ENCODE peak calls at places on chromosomes 5 and 9, in ten cellular contexts. A is NCI-H1105; T is spleen; D is HTR-8/SVneo; W is NCI-H526; P is activated CD8-positive, alpha-beta memory T cell treated with anti-CD3 and anti-CD28 coated beads, Interleukin-2, amount 50 U/mL, for 4 hours; F is cerebellar cortex; K is frontal cortex; R is H9; M is IMR-90. E is an unnamed sample.

GRCh38 chr9:113596616-113597320 is 133.2 kb downstream of the RGS3 start:
- DNase-seq in A (no peak), T (peak), D (no peak), W (no peak), P (no peak), F (no peak), K (no peak), R (no peak), M (no peak), E (no peak)

GRCh38 chr5:157745041-157745456 is 1.5 kb downstream of the LSM11 start:
- DNase-seq in A (no peak), T (no peak), D (no peak), W (no peak), P (no peak), F (peak), K (no peak), R (no peak), M (no peak), E (no peak)

GRCh38 chr9:95305770-95306492 is 11.6 kb downstream of the FANCC start:
- DNase-seq in A (no peak), T (no peak), D (peak), W (peak), P (no peak), F (no peak), K (no peak), R (no peak), M (peak), E (no peak)

GRCh38 chr5:101687630-101688029 is 608.5 kb downstream of the SLCO4C1 start:
- DNase-seq in A (no peak), T (no peak), D (no peak), W (no peak), P (no peak), F (no peak), K (no peak), R (no peak), M (no peak), E (no peak)

GRCh38 chr5:122089614-122090013 is 11.6 kb upstream of the LOX start:
- DNase-seq in A (no peak), T (no peak), D (no peak), W (no peak), P (no peak), F (no peak), K (no peak), R (no peak), M (peak), E (no peak)

GRCh38 chr5:134993161-134993560 is 25.5 kb downstream of the CATSPER3 start:
- DNase-seq in A (no peak), T (no peak), D (no peak), W (no peak), P (no peak), F (no peak), K (no peak), R (no peak), M (no peak), E (no peak)

GRCh38 chr5:68215888-68216736 is 556 bp downstream of the PIK3R1 start:
- DNase-seq in A (peak), T (peak), D (peak), W (peak), P (peak), F (no peak), K (peak), R (peak), M (peak), E (peak)

GRCh38 chr5:73893813-73894212 is 267.8 kb downstream of the ARHGEF28 start:
- DNase-seq in A (no peak), T (no peak), D (no peak), W (no peak), P (no peak), F (no peak), K (no peak), R (no peak), M (no peak), E (no peak)

GRCh38 chr5:111748304-111748763 is 8.7 kb downstream of the NREP start:
- DNase-seq in A (no peak), T (no peak), D (peak), W (no peak), P (no peak), F (no peak), K (no peak), R (no peak), M (peak), E (no peak)

GRCh38 chr5:162119801-162120200 is 52.2 kb downstream of the GABRG2 start:
- DNase-seq in A (no peak), T (no peak), D (no peak), W (no peak), P (no peak), F (no peak), K (no peak), R (no peak), M (no peak), E (no peak)

GRCh38 chr5:58231041-58231440 is 228.8 kb downstream of the PLK2 start:
- DNase-seq in A (no peak), T (no peak), D (no peak), W (no peak), P (no peak), F (no peak), K (no peak), R (no peak), M (peak), E (no peak)

GRCh38 chr9:32384364-32385134 is at the start of gene ACO1:
- DNase-seq in A (peak), T (peak), D (peak), W (peak), P (peak), F (peak), K (peak), R (peak), M (peak), E (peak)

GRCh38 chr5:61228229-61228628 is 66.0 kb upstream of the SMIM15 start:
- DNase-seq in A (no peak), T (no peak), D (no peak), W (no peak), P (no peak), F (no peak), K (no peak), R (no peak), M (no peak), E (no peak)

GRCh38 chr5:112800901-112801300 is 60.2 kb upstream of the SRP19 start:
- DNase-seq in A (no peak), T (no peak), D (no peak), W (no peak), P (no peak), F (peak), K (no peak), R (no peak), M (no peak), E (no peak)

GRCh38 chr5:147578228-147579024 is 68.6 kb upstream of the DPYSL3 start:
- DNase-seq in A (peak), T (no peak), D (peak), W (peak), P (no peak), F (peak), K (no peak), R (no peak), M (peak), E (no peak)

GRCh38 chr9:99373912-99374311 is 151.8 kb downstream of the SEC61B start:
- DNase-seq in A (peak), T (no peak), D (no peak), W (no peak), P (no peak), F (peak), K (peak), R (no peak), M (no peak), E (no peak)

GRCh38 chr9:119234636-119235035 is 134.6 kb downstream of the BRINP1 start:
- DNase-seq in A (no peak), T (no peak), D (no peak), W (no peak), P (no peak), F (no peak), K (no peak), R (no peak), M (no peak), E (no peak)

GRCh38 chr5:169637085-169637855 is at the start of gene DOCK2:
- DNase-seq in A (no peak), T (peak), D (no peak), W (no peak), P (peak), F (no peak), K (no peak), R (peak), M (no peak), E (peak)

GRCh38 chr5:94174748-94175411 is 433.5 kb upstream of the POU5F2 start:
- DNase-seq in A (no peak), T (no peak), D (peak), W (no peak), P (no peak), F (no peak), K (no peak), R (no peak), M (peak), E (no peak)